ENCODE peak calls at places on chromosomes 4 and X, in four cellular contexts. D is cardiac fibroblast; L is heart left ventricle; B is activated CD8-positive, alpha-beta T cell treated with anti-CD3 and anti-CD28 coated beads for 36 hours. S is an unnamed sample.

GRCh38 chr4:121720109-121720508 is 23.3 kb upstream of the ANXA5 start:
- DNase-seq in D (no peak), L (no peak), B (no peak), S (no peak)

GRCh38 chr4:118968006-118968405 is 79.4 kb downstream of the SYNPO2 start:
- DNase-seq in D (peak; percentile 82), L (peak; percentile 56), B (peak; percentile 12), S (peak; percentile 62)

GRCh38 chr4:98434816-98435215 is 173.6 kb downstream of the RAP1GDS1 start:
- DNase-seq in D (no peak), L (no peak), B (no peak), S (no peak)

GRCh38 chrX:21747523-21747922 is 10.4 kb downstream of the SMPX start:
- DNase-seq in D (peak; percentile 24), L (no peak), B (no peak), S (no peak)

GRCh38 chr4:19999331-19999730 is 252.4 kb upstream of the SLIT2 start:
- DNase-seq in D (no peak), L (no peak), B (no peak), S (no peak)

GRCh38 chr4:38980903-38981676 is 51.1 kb downstream of the TMEM156 start:
- DNase-seq in D (peak; percentile 92), L (no peak), B (peak; percentile 37), S (peak; percentile 18)

GRCh38 chrX:12999422-12999821 is 24.5 kb downstream of the TMSB4X start:
- DNase-seq in D (no peak), L (no peak), B (peak; percentile 77), S (no peak)

GRCh38 chrX:133698298-133698697 is 283.0 kb upstream of the GPC4 start:
- DNase-seq in D (peak; percentile 31), L (no peak), B (no peak), S (no peak)

GRCh38 chrX:96004386-96004785 is 680.3 kb upstream of the DIAPH2 start:
- DNase-seq in D (peak; percentile 87), L (no peak), B (no peak), S (no peak)

GRCh38 chrX:47232197-47232802 is 509 bp upstream of the USP11 start:
- DNase-seq in D (no peak), L (no peak), B (no peak), S (no peak)

GRCh38 chr4:181896609-181897008 is 346.6 kb upstream of the TENM3 start:
- DNase-seq in D (no peak), L (no peak), B (no peak), S (no peak)

GRCh38 chr4:155802573-155802972 is 43.8 kb downstream of the GUCY1B1 start:
- DNase-seq in D (no peak), L (no peak), B (no peak), S (no peak)

GRCh38 chrX:39206746-39207145 is 405.5 kb downstream of the MID1IP1 start:
- DNase-seq in D (no peak), L (no peak), B (no peak), S (no peak)

GRCh38 chr4:1260418-1261106 is 11.6 kb upstream of the CTBP1 start:
- DNase-seq in D (no peak), L (no peak), B (no peak), S (no peak)

GRCh38 chr4:105496899-105497298 is 23.0 kb upstream of the PPA2 start:
- DNase-seq in D (no peak), L (no peak), B (no peak), S (no peak)

DNA sequence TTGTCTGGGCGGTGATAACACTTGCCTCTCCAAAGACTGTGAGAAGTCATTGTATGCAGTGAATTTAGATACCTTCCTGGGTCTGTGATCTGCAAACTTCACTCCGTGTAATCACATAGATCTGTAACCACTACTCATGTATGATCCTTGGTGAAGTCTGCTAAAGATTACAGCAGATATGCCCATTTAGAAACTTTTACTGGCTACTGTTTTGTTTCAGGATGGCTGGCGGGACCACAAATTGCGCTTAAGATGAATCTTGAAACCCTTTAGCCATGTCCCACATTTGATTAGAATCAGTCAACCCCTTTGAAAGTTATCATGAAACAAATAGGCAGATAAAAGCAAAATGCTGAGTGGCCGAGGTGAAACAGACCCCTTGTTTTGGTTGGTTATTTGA is 126.5 kb upstream of the SCML1 start:
- DNase-seq in D (no peak), L (no peak), B (no peak), S (no peak)
- TF ChIP-seq CTCF in D (no peak), L (no peak), B (no peak), S (no peak)

GRCh38 chr4:77699731-77700210 is 94.2 kb downstream of the CXCL13 start:
- DNase-seq in D (peak; percentile 84), L (no peak), B (no peak), S (no peak)
- TF ChIP-seq CTCF in D (peak; percentile 39), L (no peak), B (no peak), S (no peak)

GRCh38 chrX:30493348-30493747 is 84.2 kb downstream of the TASL start:
- DNase-seq in D (no peak), L (no peak), B (no peak), S (no peak)

GRCh38 chrX:30483996-30484395 is 93.6 kb downstream of the TASL start:
- DNase-seq in D (no peak), L (no peak), B (no peak), S (peak; percentile 7)

GRCh38 chrX:30489323-30489722 is 88.2 kb downstream of the TASL start:
- DNase-seq in D (no peak), L (no peak), B (no peak), S (no peak)

DNA sequence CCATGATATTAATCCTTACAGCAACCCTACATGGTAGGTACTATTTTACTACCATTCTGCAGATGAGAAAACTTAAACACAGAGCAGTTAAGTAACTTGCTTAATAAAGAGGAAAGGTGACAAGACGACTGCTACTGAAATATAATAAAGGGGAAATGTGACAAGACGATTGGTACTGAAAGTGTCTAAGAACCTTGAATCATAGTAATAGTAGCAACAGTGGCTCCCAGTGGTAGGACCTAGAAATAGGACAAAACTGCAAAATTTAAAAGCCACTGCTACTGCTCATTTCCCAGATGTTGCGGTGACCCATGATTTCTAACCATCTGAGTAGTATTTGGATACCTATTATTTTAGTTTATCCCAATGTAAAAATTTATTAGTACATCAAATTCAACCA is 89.5 kb downstream of the TASL start:
- DNase-seq in D (peak; percentile 32), L (no peak), B (no peak), S (peak; percentile 25)
- TF ChIP-seq CTCF in D (peak; percentile 1), L (no peak), B (no peak), S (no peak)

DNA sequence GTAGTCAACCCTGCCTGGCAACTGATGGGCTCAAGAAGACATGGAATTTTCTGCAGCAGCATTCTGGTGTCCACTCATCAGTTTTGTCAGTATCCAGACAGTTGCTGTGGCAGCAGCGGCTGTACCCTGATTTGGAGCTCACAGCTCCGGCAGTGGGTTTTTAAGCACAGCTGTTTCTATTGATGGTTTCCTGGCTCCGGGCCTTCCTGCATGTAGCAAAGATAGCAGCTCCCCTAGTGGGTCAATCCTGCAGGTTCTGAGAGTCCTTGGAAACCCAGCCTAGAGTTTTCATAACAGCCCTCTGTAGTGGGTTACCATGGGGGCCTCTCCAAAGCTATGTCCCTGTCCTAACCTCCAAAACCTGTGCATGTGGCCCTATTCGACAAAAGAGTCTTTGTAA is 84.0 kb upstream of the ATP6AP2 start:
- DNase-seq in D (no peak), L (no peak), B (no peak), S (no peak)
- TF ChIP-seq CTCF in D (peak; percentile 13), L (peak; percentile 13), B (no peak), S (no peak)

GRCh38 chr4:4512282-4512681 is 29.6 kb downstream of the STX18 start:
- DNase-seq in D (no peak), L (no peak), B (no peak), S (no peak)

GRCh38 chr4:4507403-4507802 is 34.4 kb downstream of the STX18 start:
- DNase-seq in D (no peak), L (no peak), B (no peak), S (no peak)

GRCh38 chr4:4506961-4507360 is 34.9 kb downstream of the STX18 start:
- DNase-seq in D (no peak), L (no peak), B (no peak), S (no peak)

GRCh38 chr4:4507923-4508322 is 33.9 kb downstream of the STX18 start:
- DNase-seq in D (peak; percentile 22), L (no peak), B (peak; percentile 4), S (no peak)

DNA sequence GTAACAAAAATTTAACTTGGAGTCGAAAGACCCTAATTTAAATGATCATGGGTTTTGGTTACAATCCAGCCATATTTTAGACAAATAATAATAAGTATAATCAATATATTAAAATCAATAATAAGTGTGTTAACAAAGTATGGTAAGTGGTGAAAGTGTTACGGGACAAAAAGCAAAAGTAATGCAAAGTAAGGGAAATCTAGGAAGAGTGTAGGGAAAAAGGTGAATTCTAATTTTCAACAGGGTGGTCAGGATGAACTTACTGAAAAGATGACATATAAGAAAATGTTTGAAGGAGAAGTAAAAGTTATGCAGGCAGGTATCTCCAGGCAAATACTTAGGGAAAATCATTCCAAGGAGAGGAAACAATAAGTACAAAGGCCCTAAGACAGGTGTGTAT is 32.3 kb downstream of the STX18 start:
- DNase-seq in D (no peak), L (no peak), B (no peak), S (no peak)
- TF ChIP-seq CTCF in D (no peak), L (no peak), B (no peak), S (no peak)

DNA sequence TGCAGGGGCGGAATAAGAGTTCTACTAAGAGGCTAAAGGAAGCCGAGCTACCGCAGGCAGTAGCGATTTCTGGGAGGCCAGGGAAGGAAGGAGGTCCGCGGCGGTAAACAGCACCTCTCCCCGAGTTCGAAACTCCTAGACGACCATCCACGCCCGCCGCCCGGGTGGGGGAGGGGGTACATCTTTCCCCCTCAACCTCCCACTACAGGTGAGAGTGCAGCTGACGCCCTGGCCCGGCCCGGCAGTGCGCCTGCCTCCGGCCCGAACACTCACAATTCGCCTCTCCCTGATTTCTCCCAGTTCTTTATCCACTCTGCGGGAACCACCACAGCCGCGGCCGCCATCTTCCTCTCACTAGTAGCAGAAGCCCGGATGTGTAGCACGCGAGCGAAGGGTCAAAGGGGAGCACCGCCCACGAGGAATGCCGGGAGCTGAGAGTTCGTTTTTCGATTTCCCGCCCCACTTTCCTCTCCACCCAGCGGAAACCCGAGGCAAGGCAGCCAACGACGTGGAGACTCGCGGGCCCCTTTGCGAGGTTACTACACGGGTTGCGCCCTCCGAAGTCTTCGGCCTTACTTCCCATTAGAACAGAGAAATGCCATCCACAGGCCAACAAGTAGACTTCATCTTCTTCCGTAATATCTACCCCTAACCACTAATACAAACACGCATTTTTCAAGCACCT is at the start of gene THOC2:
- DNase-seq in D (peak; percentile 86), L (peak; percentile 89), B (peak; percentile 83), S (peak; percentile 78)
- TF ChIP-seq CTCF in D (peak; percentile 38), L (no peak), B (no peak), S (peak; percentile 11)